ENCODE peak calls at places on chromosome 10, in seven cellular contexts. I is hypothalamus; A is activated T-cell treated with anti-CD3 and anti-CD28 coated beads, Interleukin-2, amount 50 U/mL, for 72 hours; F is C1 segment of cervical spinal cord; S is B cell; R is omental fat pad; G is GM13977. Y is an unnamed sample.

GRCh38 chr10:58535311-58535710 is 22.6 kb downstream of the BICC1 start:
- DNase-seq in I (no peak), S (no peak), A (no peak), G (no peak), F (no peak), R (no peak), Y (no peak)

GRCh38 chr10:86732771-86733170 is 23.6 kb upstream of the BMPR1A start:
- DNase-seq in R (no peak), G (no peak), I (no peak), A (no peak), F (peak; percentile 12), S (no peak), Y (no peak)

GRCh38 chr10:91709394-91709798 is 76.5 kb upstream of the PPP1R3C start:
- DNase-seq in R (no peak), S (no peak), F (no peak), A (no peak), I (no peak), G (no peak), Y (no peak)

GRCh38 chr10:6019796-6020195 is 42.4 kb downstream of the IL2RA start:
- DNase-seq in I (no peak), G (no peak), F (no peak), A (no peak), S (no peak), R (no peak), Y (no peak)

GRCh38 chr10:58414270-58415041 is 29.2 kb downstream of the TFAM start:
- DNase-seq in S (no peak), G (no peak), A (no peak), R (no peak), F (no peak), I (no peak), Y (peak; percentile 17)

GRCh38 chr10:79111427-79111826 is 42.7 kb downstream of the ZMIZ1 start:
- DNase-seq in S (no peak), A (no peak), I (no peak), G (no peak), F (no peak), R (no peak), Y (no peak)

GRCh38 chr10:77927343-77928256 is 1.0 kb upstream of the DLG5 start:
- DNase-seq in S (no peak), I (no peak), R (no peak), G (no peak), F (no peak), A (no peak), Y (peak; percentile 50)

GRCh38 chr10:27506280-27506679 is 2.2 kb downstream of the RAB18 start:
- DNase-seq in R (no peak), S (no peak), I (no peak), G (no peak), F (no peak), A (no peak), Y (no peak)

GRCh38 chr10:113644185-113645120 is 19.4 kb downstream of the NRAP start:
- DNase-seq in A (no peak), I (no peak), G (no peak), R (no peak), F (no peak), S (no peak), Y (no peak)

GRCh38 chr10:102344067-102344466 is 51.4 kb upstream of the NFKB2 start:
- DNase-seq in G (no peak), I (no peak), S (no peak), R (no peak), A (no peak), F (no peak), Y (no peak)

GRCh38 chr10:88794731-88795130 is 7.8 kb upstream of the LIPM start:
- DNase-seq in G (no peak), S (no peak), I (no peak), F (no peak), A (no peak), R (no peak), Y (no peak)

GRCh38 chr10:72353028-72353962 is 1.4 kb downstream of the DNAJB12 start:
- DNase-seq in I (no peak), F (no peak), S (no peak), R (no peak), G (no peak), A (no peak), Y (peak; percentile 61)

GRCh38 chr10:127928021-127928806 is 21.3 kb downstream of the PTPRE start:
- DNase-seq in I (no peak), G (no peak), F (no peak), R (no peak), S (no peak), A (no peak), Y (no peak)

GRCh38 chr10:107517811-107518210 is 353.3 kb upstream of the SORCS1 start:
- DNase-seq in G (no peak), A (no peak), R (no peak), S (no peak), F (no peak), I (no peak), Y (no peak)

GRCh38 chr10:43727935-43728334 is 79.3 kb upstream of the ZNF32 start:
- DNase-seq in A (no peak), R (no peak), I (no peak), F (no peak), G (no peak), S (no peak), Y (no peak)

GRCh38 chr10:110947061-110947595 is 27.7 kb downstream of the SHOC2 start:
- DNase-seq in S (no peak), A (no peak), G (no peak), I (no peak), R (no peak), F (no peak), Y (no peak)

Y was measured in G401.